ENCODE peak calls at places on chromosomes 3 and 15, in five cellular contexts. U, T, N, Y and L are unnamed samples.

GRCh38 chr15:51647128-51647562 is 24.6 kb upstream of the DMXL2 start:
- DNase-seq in T (peak; percentile 35), Y (peak; percentile 43), N (no peak), U (no peak), L (no peak)

GRCh38 chr3:143429628-143430514 is 310.3 kb downstream of the CHST2 start:
- DNase-seq in Y (peak; percentile 27), U (no peak), N (no peak), T (peak; percentile 48), L (peak; percentile 77)

GRCh38 chr3:148999806-149000205 is 8.5 kb downstream of the GYG1 start:
- DNase-seq in N (no peak), T (no peak), U (no peak), Y (peak; percentile 68), L (no peak)

GRCh38 chr3:107629556-107629955 is 106.8 kb downstream of the BBX start:
- DNase-seq in Y (peak; percentile 28), N (no peak), T (peak; percentile 51), U (no peak), L (no peak)

GRCh38 chr3:135504084-135504685 is 461.3 kb upstream of the PPP2R3A start:
- DNase-seq in T (no peak), U (no peak), Y (no peak), N (no peak), L (no peak)

GRCh38 chr15:69060744-69061143 is 46.2 kb downstream of the NOX5 start:
- DNase-seq in U (no peak), Y (no peak), T (no peak), N (no peak), L (no peak)

GRCh38 chr15:39030291-39031070 is 465.9 kb upstream of the RASGRP1 start:
- DNase-seq in Y (peak; percentile 56), U (no peak), T (no peak), N (no peak), L (no peak)

GRCh38 chr15:45640610-45641009 is 5.8 kb downstream of the SQOR start:
- DNase-seq in N (no peak), Y (peak; percentile 96), U (no peak), T (peak; percentile 97), L (no peak)

GRCh38 chr15:66108483-66109270 is 144.9 kb downstream of the MEGF11 start:
- DNase-seq in Y (no peak), T (no peak), U (no peak), N (no peak), L (no peak)

GRCh38 chr3:150293401-150294001 is 114.6 kb upstream of the TSC22D2 start:
- DNase-seq in N (no peak), U (no peak), Y (peak; percentile 81), T (peak; percentile 56), L (no peak)

GRCh38 chr3:173529062-173529711 is 131.6 kb downstream of the NLGN1 start:
- DNase-seq in N (peak; percentile 29), Y (peak; percentile 4), T (peak; percentile 11), U (no peak), L (peak; percentile 77)

DNA sequence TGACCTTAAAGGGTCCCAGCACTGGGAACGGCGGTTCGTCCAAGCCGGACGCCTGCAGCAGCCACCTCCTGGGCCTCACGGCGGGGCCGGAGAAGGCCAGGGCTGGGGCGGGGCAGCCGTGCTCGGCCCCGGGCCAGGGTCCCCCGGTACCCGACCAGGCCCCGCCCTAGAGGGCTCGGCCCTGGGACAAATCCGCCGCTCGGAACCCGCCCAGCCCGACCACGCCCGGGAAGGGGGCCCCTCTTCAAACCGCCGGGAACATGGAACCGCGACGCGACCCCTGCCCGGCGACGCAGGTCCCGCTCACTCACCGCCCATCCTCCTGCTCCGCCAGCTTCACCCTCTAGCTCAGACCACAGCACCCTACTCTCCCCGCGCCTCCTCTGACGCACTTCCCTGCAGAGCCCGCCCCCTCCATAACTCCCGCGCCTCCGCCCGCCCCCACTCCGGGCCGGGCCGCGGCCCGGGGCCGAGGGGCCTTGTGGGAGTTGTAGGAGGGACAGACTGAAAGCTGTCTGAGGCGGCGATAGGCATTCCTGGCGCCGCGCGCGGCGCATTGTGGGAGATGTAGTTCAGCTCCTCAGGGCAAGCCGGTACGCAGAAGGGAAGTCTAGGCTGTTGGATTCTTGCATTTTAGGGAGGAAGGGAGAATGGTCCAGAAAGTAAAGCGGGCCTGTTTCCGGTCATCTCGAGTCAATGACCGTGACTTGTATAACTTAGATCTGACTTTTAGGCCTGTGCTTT is at the start of gene CLDND1:
- DNase-seq in U (peak; percentile 93), T (peak; percentile 97), N (peak; percentile 90), Y (peak; percentile 96), L (peak; percentile 99)
- H4K8ac ChIP-seq in U (peak within 1 kb of the TSS; percentile 17), T (peak within 1 kb of the TSS; percentile 94), N (peak within 1 kb of the TSS; percentile 77), Y (peak within 1 kb of the TSS; percentile 93), L (no peak within 1 kb of the TSS)

GRCh38 chr15:40770147-40770721 is 454 bp downstream of the C15orf62 start:
- DNase-seq in N (no peak), U (no peak), T (no peak), Y (no peak), L (no peak)
- H3K4me3 ChIP-seq in N (no peak overlapping the region), U (no peak overlapping the region), T (no peak overlapping the region), Y (no peak overlapping the region), L (no peak overlapping the region)

GRCh38 chr3:177281292-177281942 is 84.1 kb upstream of the TBL1XR1 start:
- DNase-seq in U (no peak), N (no peak), Y (no peak), T (no peak), L (peak; percentile 82)
- H4K8ac ChIP-seq in U (no peak overlapping the region), N (no peak overlapping the region), Y (no peak overlapping the region), T (no peak overlapping the region), L (no peak overlapping the region)

GRCh38 chr15:89680282-89680873 is 1.2 kb upstream of the PLIN1 start:
- DNase-seq in Y (peak; percentile 67), U (no peak), N (no peak), T (no peak), L (no peak)
- H3K4me3 ChIP-seq in Y (no peak overlapping the region), U (no peak overlapping the region), N (no peak overlapping the region), T (peak overlapping the region; percentile 59), L (no peak overlapping the region)